ENCODE peak calls at places on chromosomes 6 and 20, in six cellular contexts. T, O, K, R, C and J are unnamed samples.

GRCh38 chr20:33864324-33864963 is 53.3 kb downstream of the CHMP4B start:
- DNase-seq in T (no peak), R (no peak), K (no peak), O (no peak), C (no peak), J (no peak)

GRCh38 chr6:5334341-5334740 is 73.0 kb downstream of the FARS2 start:
- DNase-seq in R (no peak), C (no peak), K (no peak), T (no peak), O (no peak), J (no peak)

GRCh38 chr20:14582855-14583254 is 245.4 kb upstream of the FLRT3 start:
- DNase-seq in C (no peak), R (peak; percentile 1), T (peak; percentile 9), K (no peak), O (no peak), J (no peak)

GRCh38 chr6:3023663-3024483 is 24.2 kb downstream of the NQO2 start:
- DNase-seq in R (peak; percentile 89), C (peak; percentile 73), T (peak; percentile 89), K (no peak), O (peak; percentile 63), J (peak; percentile 94)

GRCh38 chr6:71410681-71411080 is 122.1 kb downstream of the OGFRL1 start:
- DNase-seq in K (no peak), O (no peak), T (no peak), R (no peak), C (no peak), J (no peak)

GRCh38 chr6:33856655-33857054 is 52.9 kb upstream of the MLN start:
- DNase-seq in O (peak; percentile 58), C (no peak), K (no peak), R (peak; percentile 35), T (no peak), J (no peak)

GRCh38 chr6:37048851-37049734 is 43.6 kb downstream of the FGD2 start:
- DNase-seq in O (peak; percentile 53), K (no peak), R (no peak), C (no peak), T (no peak), J (no peak)

GRCh38 chr20:58852559-58853271 is at the start of gene GNAS:
- DNase-seq in O (no peak), C (no peak), T (peak; percentile 62), R (no peak), K (no peak), J (peak; percentile 96)

GRCh38 chr20:17439897-17440296 is 91.3 kb downstream of the BFSP1 start:
- DNase-seq in R (no peak), K (no peak), O (no peak), C (no peak), T (no peak), J (no peak)

DNA sequence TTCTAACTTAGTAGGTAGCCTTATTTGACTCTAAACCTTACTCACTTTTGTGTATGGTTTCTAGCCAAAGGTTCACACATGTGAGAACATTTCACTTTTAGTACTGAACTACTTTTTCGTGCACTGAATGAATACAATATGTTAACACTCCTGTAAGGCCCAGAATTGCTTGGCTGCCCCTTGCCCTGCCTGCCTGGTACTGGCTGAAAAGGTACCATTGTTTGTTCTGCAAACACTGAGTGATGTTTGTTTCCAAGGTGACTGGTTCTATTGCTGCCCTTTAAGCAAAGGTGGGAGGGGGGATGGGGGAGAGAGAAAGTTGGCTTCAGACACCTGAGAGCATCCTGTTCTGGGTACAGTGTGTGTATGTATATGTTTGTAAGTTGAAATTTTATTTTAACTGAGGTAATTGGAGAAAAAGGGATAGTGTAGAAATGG is 31.2 kb downstream of the RREB1 start:
- DNase-seq in R (no peak), T (peak; percentile 66), C (peak; percentile 37), K (no peak), O (no peak), J (peak; percentile 90)
- H3K27ac ChIP-seq in R (peak overlapping the region; percentile 96), T (peak overlapping the region; percentile 89), C (no peak overlapping the region), K (peak overlapping the region; percentile 94), O (peak overlapping the region; percentile 88), J (no peak overlapping the region)

DNA sequence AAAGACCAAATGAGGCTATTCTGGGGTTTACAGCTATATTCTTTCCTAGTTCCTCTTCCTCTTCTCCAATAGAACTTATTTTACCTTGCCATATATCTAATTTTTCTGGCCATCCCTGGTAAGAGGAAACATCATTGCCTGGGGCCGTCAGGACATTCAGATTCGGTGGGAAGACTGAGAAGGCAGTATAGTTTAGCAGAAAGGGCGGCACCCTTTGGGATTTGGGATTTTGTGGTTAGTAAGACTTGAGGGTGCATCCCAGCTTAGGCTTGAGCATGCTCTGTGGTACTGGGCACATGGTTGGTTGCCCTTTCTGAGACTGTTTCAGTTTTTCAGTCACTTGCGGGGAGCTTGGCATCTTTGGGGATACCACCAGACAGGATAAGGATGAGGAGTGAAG is 21.1 kb downstream of the SCUBE3 start:
- DNase-seq in K (no peak), O (no peak), C (no peak), T (no peak), R (no peak), J (no peak)
- TF ChIP-seq REST in K (no peak), O (no peak), C (no peak), T (no peak), R (no peak), J (no peak)

GRCh38 chr6:135323202-135323668 is 142.1 kb downstream of the MYB start:
- DNase-seq in R (no peak), K (no peak), O (peak; percentile 72), T (no peak), C (no peak), J (no peak)
- H3K27ac ChIP-seq in R (peak overlapping the region; percentile 70), K (no peak overlapping the region), O (peak overlapping the region; percentile 80), T (no peak overlapping the region), C (no peak overlapping the region), J (no peak overlapping the region)

DNA sequence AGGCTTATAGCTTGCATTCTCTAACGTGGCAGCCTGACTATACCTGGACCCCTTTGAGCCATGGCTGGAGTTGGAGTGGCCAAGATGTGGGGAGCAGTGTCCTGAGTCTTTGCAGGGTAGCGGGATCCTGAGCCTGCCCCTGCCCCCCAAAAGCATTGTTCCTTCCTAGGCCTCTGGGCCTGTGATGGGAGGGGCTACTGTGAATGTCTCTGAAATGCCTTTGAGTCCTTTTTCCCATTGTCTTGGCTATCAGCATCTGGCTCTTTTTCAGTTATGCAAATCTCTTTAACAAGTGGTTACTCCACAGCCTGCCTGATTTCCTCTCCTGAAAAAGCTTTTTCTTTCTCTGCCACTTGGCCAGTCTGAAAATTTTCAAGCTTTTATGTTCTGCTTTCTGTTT is 17.0 kb upstream of the PRL start:
- DNase-seq in R (no peak), O (no peak), C (no peak), T (no peak), K (no peak), J (no peak)
- TF ChIP-seq REST in R (no peak), O (no peak), C (no peak), T (no peak), K (no peak), J (no peak)

GRCh38 chr6:147204843-147205311 is 660 bp downstream of the STXBP5 start:
- DNase-seq in C (no peak), K (no peak), T (no peak), R (no peak), O (no peak), J (no peak)
- H3K27ac ChIP-seq in C (no peak overlapping the region), K (peak overlapping the region; percentile 95), T (peak overlapping the region; percentile 95), R (peak overlapping the region; percentile 89), O (peak overlapping the region; percentile 85), J (no peak overlapping the region)

GRCh38 chr6:73362358-73362757 is at the start of gene KHDC3L:
- DNase-seq in O (no peak), R (no peak), T (no peak), C (no peak), K (no peak), J (no peak)

GRCh38 chr6:73364549-73364948 is 2.1 kb downstream of the KHDC3L start:
- DNase-seq in T (no peak), K (no peak), O (no peak), R (no peak), C (no peak), J (no peak)

GRCh38 chr6:73364121-73364520 is 1.7 kb downstream of the KHDC3L start:
- DNase-seq in C (no peak), O (no peak), T (no peak), K (no peak), R (no peak), J (no peak)

GRCh38 chr6:73363537-73363875 is 1.0 kb downstream of the KHDC3L start:
- DNase-seq in K (no peak), T (no peak), C (no peak), O (no peak), R (no peak), J (no peak)

DNA sequence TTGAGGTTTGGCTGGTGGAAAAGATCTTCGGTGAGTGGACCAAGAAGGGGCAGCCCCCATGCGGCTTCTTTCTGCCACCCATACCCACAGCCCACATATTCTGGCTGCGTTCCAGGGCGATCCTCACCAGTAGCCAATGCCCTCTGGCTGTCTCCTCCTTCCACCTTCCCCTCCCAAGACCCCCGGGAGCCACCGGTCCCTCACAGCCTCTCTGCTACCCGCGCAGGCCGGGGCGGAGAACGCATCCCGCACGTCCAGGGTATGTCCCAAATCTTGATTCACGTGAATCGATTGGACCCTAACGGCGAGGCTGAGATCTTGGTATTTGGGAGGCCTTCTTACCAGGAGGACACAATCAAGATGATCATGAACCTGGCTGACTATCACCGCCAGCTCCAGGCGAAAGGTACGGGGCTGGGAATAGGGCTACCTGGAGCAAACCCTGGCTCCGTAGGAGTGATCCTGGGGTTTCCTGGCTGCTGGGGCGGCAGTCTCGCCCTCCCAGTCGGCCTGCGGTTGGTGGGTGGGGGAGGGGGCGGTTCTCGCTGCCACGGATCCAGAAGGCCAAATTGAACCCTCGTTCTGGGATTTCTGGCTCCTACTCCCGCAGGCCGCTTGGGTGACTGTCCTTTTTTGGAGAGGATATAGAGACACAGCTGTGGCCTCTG is 545 bp downstream of the KHDC3L start:
- DNase-seq in O (no peak), K (no peak), T (no peak), R (no peak), C (no peak), J (no peak)
- TF ChIP-seq REST in O (no peak), K (no peak), T (no peak), R (no peak), C (no peak), J (no peak)

GRCh38 chr20:38109657-38110524 is 55.2 kb downstream of the TGM2 start:
- DNase-seq in C (no peak), R (no peak), K (peak; percentile 90), O (no peak), T (peak; percentile 92), J (no peak)
- H3K27ac ChIP-seq in C (no peak overlapping the region), R (no peak overlapping the region), K (peak overlapping the region; percentile 92), O (no peak overlapping the region), T (peak overlapping the region; percentile 80), J (no peak overlapping the region)

GRCh38 chr20:10634683-10635411 is 39.0 kb downstream of the JAG1 start:
- DNase-seq in R (no peak), K (no peak), T (no peak), C (no peak), O (no peak), J (no peak)
- TF ChIP-seq REST in R (no peak), K (no peak), T (no peak), C (no peak), O (no peak), J (no peak)

GRCh38 chr20:35303382-35303734 is 11.1 kb upstream of the FAM83C start:
- DNase-seq in O (no peak), T (no peak), K (no peak), R (no peak), C (no peak), J (no peak)
- H3K27ac ChIP-seq in O (no peak overlapping the region), T (peak overlapping the region; percentile 96), K (peak overlapping the region; percentile 97), R (no peak overlapping the region), C (no peak overlapping the region), J (no peak overlapping the region)